ENCODE peak calls at places on chromosomes 11 and 22, in nine cellular contexts. U is cardiac muscle cell, D is body of pancreas, J is PC-3, S is gastrocnemius medialis, F is RWPE2, K is fibroblast of lung, B is lower lobe of right lung, T is uterus. G is an unnamed sample.
A peak's percentile ranks its signal among the peaks of the same experiment; 100 is the strongest.

GRCh38 chr11:34599406-34599901 is 21.4 kb upstream of the EHF start:
- DNase-seq in U (peak; percentile 72), D (no peak), J (peak; percentile 93), S (no peak), F (no peak), K (peak; percentile 92), B (no peak), T (no peak), G (no peak)

GRCh38 chr22:20026996-20027601 is 6.2 kb downstream of the TANGO2 start:
- DNase-seq in U (no peak), D (no peak), J (no peak), S (no peak), F (peak; percentile 15), K (no peak), B (no peak), T (no peak), G (no peak)

GRCh38 chr22:38108561-38109319 is 1.7 kb downstream of the BAIAP2L2 start:
- DNase-seq in U (no peak), D (no peak), J (no peak), S (no peak), F (no peak), K (no peak), B (peak; percentile 43), T (no peak), G (no peak)

GRCh38 chr11:72225411-72225951 is 914 bp downstream of the INPPL1 start:
- DNase-seq in U (peak; percentile 10), D (no peak), J (peak; percentile 31), S (peak; percentile 12), F (no peak), K (no peak), B (peak; percentile 43), T (no peak), G (peak; percentile 34)

GRCh38 chr11:134252539-134253188 is 488 bp downstream of the THYN1 start:
- DNase-seq in U (peak; percentile 68), D (peak; percentile 23), J (peak; percentile 38), S (peak; percentile 18), F (no peak), K (no peak), B (no peak), T (peak; percentile 24), G (peak; percentile 38)

GRCh38 chr22:28925916-28926315 is 42.5 kb downstream of the ZNRF3 start:
- DNase-seq in U (no peak), D (no peak), J (no peak), S (no peak), F (no peak), K (no peak), B (no peak), T (no peak), G (no peak)

GRCh38 chr11:101584129-101584515 is 315 bp upstream of the TRPC6 start:
- DNase-seq in U (no peak), D (no peak), J (no peak), S (no peak), F (no peak), K (no peak), B (no peak), T (no peak), G (no peak)

GRCh38 chr11:91783173-91783572 is 441.4 kb upstream of the FAT3 start:
- DNase-seq in U (no peak), D (no peak), J (no peak), S (no peak), F (no peak), K (no peak), B (no peak), T (no peak), G (no peak)

GRCh38 chr11:70082829-70083228 is 4.7 kb downstream of the ANO1 start:
- DNase-seq in U (no peak), D (no peak), J (peak; percentile 45), S (no peak), F (no peak), K (no peak), B (no peak), T (no peak), G (no peak)

GRCh38 chr11:10742460-10743208 is 8.4 kb upstream of the CTR9 start:
- DNase-seq in U (peak; percentile 33), D (no peak), J (peak; percentile 85), S (no peak), F (no peak), K (peak; percentile 84), B (no peak), T (peak; percentile 67), G (peak; percentile 45)

GRCh38 chr11:123174196-123175183 is 20.6 kb downstream of the CLMP start:
- DNase-seq in U (peak; percentile 97), D (no peak), J (peak; percentile 97), S (peak; percentile 72), F (no peak), K (peak; percentile 98), B (no peak), T (peak; percentile 89), G (peak; percentile 68)

GRCh38 chr11:36407360-36407759 is 102.7 kb downstream of the TRAF6 start:
- DNase-seq in U (no peak), D (no peak), J (no peak), S (no peak), F (no peak), K (no peak), B (no peak), T (no peak), G (no peak)

GRCh38 chr11:95132956-95133355 is 43.3 kb downstream of the ENDOD1 start:
- DNase-seq in U (peak; percentile 27), D (no peak), J (peak; percentile 46), S (no peak), F (no peak), K (no peak), B (no peak), T (no peak), G (peak; percentile 54)

GRCh38 chr22:22239311-22239939 is 5.2 kb upstream of the VPREB1 start:
- DNase-seq in U (no peak), D (no peak), J (no peak), S (no peak), F (no peak), K (no peak), B (no peak), T (no peak), G (no peak)

GRCh38 chr22:40463017-40463631 is 92.7 kb downstream of the SGSM3 start:
- DNase-seq in U (no peak), D (no peak), J (no peak), S (no peak), F (no peak), K (no peak), B (no peak), T (no peak), G (peak; percentile 91)
- H3K4me3 ChIP-seq in U (no peak overlapping the region), D (no peak overlapping the region), J (no peak overlapping the region), S (peak overlapping the region; percentile 23), F (no peak overlapping the region), K (no peak overlapping the region), B (peak overlapping the region; percentile 49), T (no peak overlapping the region), G (peak overlapping the region; percentile 77)

GRCh38 chr11:12827369-12827768 is 153.1 kb downstream of the TEAD1 start:
- DNase-seq in U (no peak), D (no peak), J (no peak), S (no peak), F (no peak), K (no peak), B (no peak), T (no peak), G (no peak)

GRCh38 chr11:12824281-12825041 is 150.2 kb downstream of the TEAD1 start:
- DNase-seq in U (peak; percentile 45), D (peak; percentile 34), J (no peak), S (no peak), F (no peak), K (no peak), B (no peak), T (no peak), G (no peak)

GRCh38 chr11:12826441-12826840 is 152.2 kb downstream of the TEAD1 start:
- DNase-seq in U (no peak), D (no peak), J (no peak), S (no peak), F (no peak), K (peak; percentile 59), B (no peak), T (no peak), G (no peak)

GRCh38 chr11:12818333-12819015 is 144.3 kb downstream of the TEAD1 start:
- DNase-seq in U (peak; percentile 89), D (no peak), J (no peak), S (no peak), F (no peak), K (peak; percentile 93), B (no peak), T (no peak), G (no peak)

GRCh38 chr11:12822623-12823022 is 148.4 kb downstream of the TEAD1 start:
- DNase-seq in U (no peak), D (no peak), J (no peak), S (no peak), F (no peak), K (no peak), B (no peak), T (no peak), G (no peak)
- H3K27ac ChIP-seq in U (no peak overlapping the region), D (no peak overlapping the region), J (no peak overlapping the region), S (peak overlapping the region; percentile 29), F (no peak overlapping the region), K (no peak overlapping the region), B (no peak overlapping the region), T (no peak overlapping the region), G (no peak overlapping the region)

DNA sequence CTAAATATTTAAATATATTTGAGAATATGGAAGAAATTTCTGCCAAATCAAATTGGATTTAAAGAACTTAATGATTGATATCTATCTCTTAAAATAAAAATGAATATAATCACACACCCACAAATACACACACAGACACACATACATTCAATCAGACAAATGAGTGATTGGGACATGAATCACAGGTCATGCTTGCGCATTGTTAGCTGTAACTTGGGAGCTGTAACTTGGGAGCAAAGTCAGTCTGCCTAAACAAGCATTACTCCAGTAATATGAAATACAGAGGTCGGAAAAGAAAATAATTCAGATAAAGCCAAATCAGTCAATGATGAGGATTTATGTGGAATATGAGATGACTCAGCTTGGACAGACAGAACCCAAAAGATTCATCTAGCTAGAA is 1.4 kb downstream of the OR56B1 start:
- DNase-seq in U (no peak), D (no peak), J (no peak), S (no peak), F (no peak), K (peak; percentile 41), B (no peak), T (no peak), G (no peak)
- TF ChIP-seq CTCF in U (no peak), D (no peak), J (no peak), S (no peak), F (no peak), K (no peak), B (no peak), T (no peak), G (no peak)

DNA sequence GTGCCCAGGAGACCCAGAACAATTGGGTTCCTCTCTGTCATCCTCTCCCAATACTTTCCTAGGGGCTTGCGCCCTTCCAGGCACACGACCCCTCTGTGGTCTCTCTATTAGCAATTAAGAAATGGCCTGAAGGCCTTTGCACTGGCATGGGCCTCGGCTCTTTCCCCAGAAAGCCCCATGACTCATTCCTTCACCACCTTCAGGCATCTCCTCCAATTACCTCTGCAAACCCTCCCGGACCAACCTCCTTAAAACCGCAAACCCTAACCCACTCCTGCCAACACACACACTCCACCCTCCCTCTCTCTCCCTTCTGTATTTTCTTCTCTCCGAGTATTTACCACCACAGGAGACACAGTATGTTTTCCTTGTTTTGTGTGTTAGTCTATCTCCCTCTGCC is 36.7 kb downstream of the LARGE1 start:
- DNase-seq in U (no peak), D (no peak), J (peak; percentile 15), S (peak; percentile 82), F (no peak), K (peak; percentile 45), B (no peak), T (no peak), G (no peak)
- H3K4me3 ChIP-seq in U (no peak overlapping the region), D (no peak overlapping the region), J (no peak overlapping the region), S (no peak overlapping the region), F (no peak overlapping the region), K (no peak overlapping the region), B (no peak overlapping the region), T (no peak overlapping the region), G (no peak overlapping the region)